ENCODE peak calls at places on chromosomes 1 and 21, in six cellular contexts. U is endothelial cell of umbilical vein, V is heart left ventricle, J is K562, E is GM12878, H is transverse colon. P is an unnamed sample.
A peak's percentile ranks its signal among the peaks of the same experiment; 100 is the strongest.

GRCh38 chr1:59026472-59026948 is 242.7 kb upstream of the JUN start:
- DNase-seq in V (no peak), J (no peak), U (no peak), H (no peak), E (no peak), P (no peak)

GRCh38 chr1:175162955-175163354 is 29.6 kb downstream of the KIAA0040 start:
- DNase-seq in H (no peak), E (no peak), V (no peak), U (peak; percentile 70), J (no peak), P (no peak)

GRCh38 chr1:220786337-220787068 is at the start of gene MTARC1:
- DNase-seq in E (no peak), J (no peak), U (peak; percentile 39), H (peak; percentile 86), V (peak; percentile 83), P (no peak)

GRCh38 chr21:43911935-43912487 is 47.0 kb downstream of the AGPAT3 start:
- DNase-seq in U (no peak), H (no peak), E (no peak), J (no peak), V (peak; percentile 32), P (no peak)

GRCh38 chr1:111747282-111747734 is 8.1 kb upstream of the INKA2 start:
- DNase-seq in H (peak; percentile 71), E (no peak), V (peak; percentile 62), J (peak; percentile 89), U (peak; percentile 71), P (no peak)

GRCh38 chr1:15245593-15246325 is 1.3 kb upstream of the FHAD1 start:
- DNase-seq in J (no peak), V (no peak), E (no peak), H (no peak), U (no peak), P (no peak)

GRCh38 chr1:12135612-12136011 is 31.2 kb upstream of the TNFRSF1B start:
- DNase-seq in V (peak; percentile 62), J (no peak), E (no peak), U (no peak), H (no peak), P (no peak)

GRCh38 chr1:234302334-234302962 is 70.8 kb upstream of the COA6 start:
- DNase-seq in H (no peak), E (no peak), J (no peak), V (no peak), U (no peak), P (no peak)

GRCh38 chr1:111197598-111198289 is 2.7 kb downstream of the DENND2D start:
- DNase-seq in E (no peak), H (no peak), J (peak; percentile 68), V (no peak), U (no peak), P (no peak)

GRCh38 chr1:183270541-183271141 is 84.6 kb downstream of the LAMC2 start:
- DNase-seq in E (no peak), U (peak; percentile 92), J (no peak), V (peak; percentile 67), H (no peak), P (no peak)

GRCh38 chr1:194062526-194062925 is 876.1 kb upstream of the B3GALT2 start:
- DNase-seq in H (no peak), V (no peak), J (no peak), U (peak; percentile 77), E (no peak), P (no peak)

GRCh38 chr21:26845066-26845749 is at the start of gene ADAMTS1:
- DNase-seq in V (peak; percentile 94), J (no peak), E (no peak), U (peak; percentile 77), H (peak; percentile 76), P (no peak)

GRCh38 chr1:24551910-24552571 is 3.8 kb upstream of the NCMAP start:
- DNase-seq in V (no peak), J (no peak), H (no peak), U (no peak), E (no peak), P (no peak)

GRCh38 chr1:143611159-143611558 is 360.6 kb downstream of the FAM72C start:
- DNase-seq in E (no peak), H (no peak), V (no peak), J (peak; percentile 20), U (no peak), P (no peak)

GRCh38 chr1:225517697-225518096 is 89.9 kb upstream of the LBR start:
- DNase-seq in H (no peak), E (no peak), J (no peak), V (no peak), U (no peak), P (no peak)

GRCh38 chr1:64228181-64228957 is 24.9 kb downstream of the UBE2U start:
- DNase-seq in V (no peak), E (no peak), J (no peak), U (no peak), H (no peak), P (no peak)

GRCh38 chr21:34836933-34837505 is 168.2 kb downstream of the CLIC6 start:
- DNase-seq in U (no peak), V (no peak), H (no peak), J (no peak), E (no peak), P (no peak)

GRCh38 chr1:95154096-95154495 is 36.9 kb downstream of the TLCD4 start:
- DNase-seq in E (no peak), J (no peak), V (no peak), U (no peak), H (no peak), P (no peak)

GRCh38 chr1:218394416-218394815 is 49.3 kb downstream of the TGFB2 start:
- DNase-seq in U (no peak), V (no peak), J (no peak), H (no peak), E (no peak), P (no peak)

GRCh38 chr1:61424382-61424781 is 300.6 kb downstream of the TM2D1 start:
- DNase-seq in E (no peak), H (no peak), J (no peak), U (no peak), V (no peak), P (no peak)

GRCh38 chr21:29382029-29382654 is 83.4 kb downstream of the BACH1 start:
- DNase-seq in H (no peak), U (peak; percentile 13), E (no peak), V (no peak), J (no peak), P (no peak)

GRCh38 chr1:109513110-109513702 is 3.7 kb upstream of the AMIGO1 start:
- DNase-seq in J (no peak), U (no peak), E (peak; percentile 26), V (no peak), H (no peak), P (no peak)

GRCh38 chr1:225999912-226000337 is 782 bp upstream of the SDE2 start:
- DNase-seq in J (peak; percentile 88), H (no peak), U (peak; percentile 63), E (peak; percentile 74), V (no peak), P (no peak)

GRCh38 chr1:100469578-100469977 is 68.4 kb upstream of the GPR88 start:
- DNase-seq in U (no peak), J (no peak), H (no peak), V (no peak), E (no peak), P (no peak)

GRCh38 chr1:100799548-100799947 is 80.0 kb downstream of the VCAM1 start:
- DNase-seq in U (peak; percentile 88), H (no peak), J (no peak), E (no peak), V (no peak), P (no peak)

GRCh38 chr1:100440075-100440809 is 87.9 kb downstream of the CDC14A start:
- DNase-seq in V (no peak), J (peak; percentile 83), U (no peak), E (no peak), H (peak; percentile 63), P (no peak)

GRCh38 chr1:166300767-166301166 is 134.0 kb upstream of the FAM78B start:
- DNase-seq in E (no peak), J (peak; percentile 23), H (no peak), V (no peak), U (no peak), P (no peak)

GRCh38 chr1:219123041-219123440 is 50.6 kb upstream of the LYPLAL1 start:
- DNase-seq in J (no peak), E (no peak), V (peak; percentile 28), U (no peak), H (no peak), P (no peak)

DNA sequence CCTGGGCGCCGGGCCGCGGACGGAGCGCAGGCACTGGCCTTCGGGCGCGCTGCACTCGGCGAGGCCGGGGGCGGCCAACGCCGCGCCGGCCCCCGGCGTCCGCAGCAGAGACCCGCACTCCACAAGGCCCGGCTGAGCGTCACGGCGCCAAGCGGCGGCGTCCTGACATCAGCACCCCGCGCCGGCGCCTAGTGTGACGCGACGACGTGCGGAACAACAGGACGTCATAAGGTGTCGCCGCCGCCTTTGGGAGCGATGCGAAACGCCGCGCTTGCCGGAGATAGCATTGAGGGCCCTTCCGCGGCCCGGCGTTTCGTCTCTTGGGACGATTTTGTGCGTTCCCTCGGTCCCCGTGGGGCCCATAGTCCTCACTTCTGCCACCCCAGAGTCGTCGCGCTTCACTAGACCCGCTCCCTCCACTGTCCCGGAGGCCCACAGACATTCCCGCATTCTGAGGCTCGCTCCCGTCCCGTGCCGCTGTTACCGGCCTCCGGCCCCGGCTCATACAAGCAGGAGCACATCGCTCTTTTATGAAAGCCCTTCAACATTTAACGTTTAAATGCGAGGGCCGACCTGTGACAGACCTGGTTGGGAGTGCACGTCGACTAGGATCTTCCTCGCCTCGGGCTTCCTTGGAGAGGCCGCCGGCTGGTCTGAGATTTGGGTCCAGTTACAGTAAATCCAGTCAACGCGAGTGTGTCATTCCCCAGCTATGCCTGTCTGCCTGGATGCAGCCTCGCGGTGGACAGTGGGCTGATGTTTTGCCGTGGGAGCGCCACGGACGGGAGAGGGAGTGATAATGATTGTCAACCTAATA is at the start of gene SSU72:
- DNase-seq in J (peak; percentile 98), U (peak; percentile 88), V (peak; percentile 93), H (peak; percentile 94), E (peak; percentile 35), P (peak; percentile 78)
- TF ChIP-seq POLR2A in J (peak; percentile 98), U (peak; percentile 93), V (peak; percentile 79), H (peak; percentile 97), E (peak; percentile 94), P (peak; percentile 92)

DNA sequence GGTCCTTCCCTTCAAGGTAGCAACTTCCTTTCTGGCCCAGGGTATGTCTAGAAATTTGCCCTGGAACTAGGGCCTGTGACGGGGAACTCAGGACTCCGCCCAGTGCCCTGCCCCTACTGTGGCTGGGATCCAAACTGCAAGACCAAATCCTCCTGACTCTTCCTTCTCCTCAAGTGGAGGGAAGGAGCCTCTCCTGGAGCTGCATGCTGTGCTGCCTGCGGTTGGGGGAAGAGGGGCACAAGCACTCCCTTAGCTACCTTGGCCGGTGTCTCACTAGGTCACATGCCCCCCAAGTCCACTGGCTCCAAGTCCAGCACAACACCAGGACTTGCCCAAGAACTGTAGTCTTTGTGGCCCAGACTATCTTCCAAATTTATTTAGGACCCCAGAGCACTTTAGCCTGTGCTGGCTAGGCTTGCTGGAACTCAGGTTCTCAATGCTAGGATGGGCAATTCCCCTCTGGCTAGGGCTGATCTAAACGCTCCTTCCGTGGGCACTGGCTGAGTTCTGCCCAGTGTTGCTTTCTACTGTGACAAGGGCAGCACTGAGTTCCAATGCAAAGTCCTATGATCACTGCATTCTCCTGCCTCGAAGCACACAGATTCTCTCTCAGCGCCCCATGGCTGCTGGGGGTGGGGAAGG is 12.2 kb downstream of the ADSS2 start:
- DNase-seq in E (no peak), H (peak; percentile 65), U (no peak), V (no peak), J (peak; percentile 66), P (no peak)
- TF ChIP-seq POLR2A in E (peak; percentile 49), H (no peak), U (no peak), V (no peak), J (peak; percentile 44), P (no peak)

GRCh38 chr1:201022824-201023516 is 544 bp downstream of the KIF21B start:
- DNase-seq in E (no peak), V (no peak), U (no peak), J (no peak), H (peak; percentile 42), P (no peak)
- TF ChIP-seq POLR2A in E (peak; percentile 56), V (no peak), U (no peak), J (no peak), H (peak; percentile 7), P (no peak)

GRCh38 chr1:145425436-145426029 is at the start of gene NBPF20:
- DNase-seq in H (peak; percentile 87), E (peak; percentile 35), U (peak; percentile 78), J (peak; percentile 88), V (peak; percentile 78), P (no peak)
- TF ChIP-seq POLR2A in H (no peak), E (peak; percentile 32), U (peak; percentile 28), J (peak; percentile 67), V (peak; percentile 53), P (peak; percentile 63)

P was measured in esophagus squamous epithelium.